ENCODE peak calls at places on chromosome 9, in seven cellular contexts. X is K562, U is GM12891, F is GM12878, W is H1, P is HepG2, C is SK-N-SH. N is an unnamed sample.

GRCh38 chr9:20361220-20361619 is 261.1 kb downstream of the MLLT3 start:
- DNase-seq in W (no peak), X (no peak), C (no peak), F (no peak), P (no peak), U (no peak), N (no peak)

GRCh38 chr9:1298027-1298426 is 247.9 kb downstream of the DMRT2 start:
- DNase-seq in P (no peak), U (no peak), W (no peak), X (no peak), F (no peak), C (no peak), N (no peak)

GRCh38 chr9:133633681-133633990 is 2.5 kb upstream of the DBH start:
- DNase-seq in C (no peak), U (no peak), F (no peak), P (no peak), W (no peak), X (no peak), N (no peak)

GRCh38 chr9:125587819-125588460 is 119.1 kb downstream of the MAPKAP1 start:
- DNase-seq in F (no peak), W (no peak), C (no peak), X (no peak), U (no peak), P (no peak), N (no peak)

GRCh38 chr9:109329274-109330258 is 8.7 kb upstream of the EPB41L4B start:
- DNase-seq in C (peak), F (no peak), X (no peak), P (peak), U (no peak), W (no peak), N (no peak)

GRCh38 chr9:136671646-136672430 is 9.1 kb downstream of the EGFL7 start:
- DNase-seq in U (peak), X (peak), W (peak), P (no peak), C (peak), F (no peak), N (peak)

GRCh38 chr9:112831281-112831851 is 59.3 kb downstream of the SLC46A2 start:
- DNase-seq in W (no peak), X (no peak), U (no peak), P (no peak), C (no peak), F (no peak), N (no peak)

GRCh38 chr9:91158946-91159345 is 202.8 kb downstream of the AUH start:
- DNase-seq in P (no peak), W (no peak), C (no peak), U (no peak), F (no peak), X (no peak), N (no peak)

GRCh38 chr9:83964973-83965349 is 15.1 kb downstream of the HNRNPK start:
- DNase-seq in W (no peak), F (no peak), U (no peak), X (no peak), P (no peak), C (no peak), N (no peak)

GRCh38 chr9:92140074-92140753 is 25.0 kb upstream of the SPTLC1 start:
- DNase-seq in C (peak), X (peak), U (peak), F (no peak), P (peak), W (peak), N (peak)

GRCh38 chr9:135887585-135888050 is 19.7 kb downstream of the CAMSAP1 start:
- DNase-seq in F (peak), U (peak), W (peak), X (no peak), C (no peak), P (no peak), N (peak)

GRCh38 chr9:34628656-34629491 is at the start of gene ARID3C:
- DNase-seq in U (no peak), X (peak), P (no peak), F (no peak), C (peak), W (peak), N (no peak)

GRCh38 chr9:36151306-36152210 is 15.0 kb downstream of the GLIPR2 start:
- DNase-seq in P (no peak), U (peak), C (no peak), W (no peak), X (no peak), F (peak), N (peak)

GRCh38 chr9:137354845-137355420 is 52.9 kb upstream of the NRARP start:
- DNase-seq in P (no peak), F (no peak), U (no peak), W (no peak), X (no peak), C (no peak), N (no peak)

GRCh38 chr9:6715755-6716643 is 41.8 kb upstream of the KDM4C start:
- DNase-seq in X (no peak), W (no peak), C (peak), P (peak), F (peak), U (no peak), N (peak)

GRCh38 chr9:137084526-137084925 is 2.3 kb upstream of the MAN1B1 start:
- DNase-seq in W (no peak), X (no peak), P (no peak), U (no peak), C (no peak), F (no peak), N (no peak)

GRCh38 chr9:36142510-36143161 is 6.1 kb downstream of the GLIPR2 start:
- DNase-seq in X (peak), F (no peak), P (no peak), W (no peak), C (no peak), U (no peak), N (no peak)

GRCh38 chr9:33510264-33511183 is 13.5 kb upstream of the ANKRD18B start:
- DNase-seq in W (peak), X (peak), C (peak), P (no peak), F (no peak), U (peak), N (no peak)

GRCh38 chr9:100064872-100065581 is 33.8 kb downstream of the ERP44 start:
- DNase-seq in W (no peak), F (no peak), U (no peak), C (no peak), X (no peak), P (no peak), N (no peak)

GRCh38 chr9:91530829-91531228 is 107.2 kb upstream of the NFIL3 start:
- DNase-seq in C (no peak), X (no peak), W (no peak), P (peak), F (no peak), U (no peak), N (no peak)

GRCh38 chr9:7058539-7058938 is 300.8 kb downstream of the KDM4C start:
- DNase-seq in F (no peak), C (no peak), X (no peak), U (no peak), W (no peak), P (no peak), N (no peak)

GRCh38 chr9:89505795-89506385 is 8.0 kb upstream of the SEMA4D start:
- DNase-seq in P (no peak), W (no peak), C (no peak), U (no peak), X (no peak), F (no peak), N (no peak)
- TF ChIP-seq TAF1 in P (no peak), W (no peak), C (no peak), U (no peak), X (no peak), F (no peak), N (no peak)

DNA sequence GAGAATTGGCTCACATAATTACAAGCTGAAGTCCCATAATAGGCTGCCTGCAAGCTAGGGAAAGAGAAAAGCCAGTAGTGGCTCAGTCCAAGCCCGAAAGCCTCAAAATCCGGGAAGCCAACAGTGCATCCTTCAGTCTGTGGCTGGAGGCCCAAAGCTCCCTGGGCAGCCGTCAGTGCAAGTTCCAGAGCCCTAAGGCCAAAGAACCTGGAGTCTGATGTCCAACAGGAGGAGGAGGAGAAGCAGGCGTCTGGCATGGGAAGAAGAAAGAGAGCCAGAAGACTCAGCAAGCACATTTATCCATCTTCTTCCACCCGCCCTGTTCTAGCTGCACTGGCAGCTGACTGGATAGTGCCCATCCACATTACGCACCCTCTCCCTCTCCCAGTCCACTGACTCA is 213.4 kb downstream of the GAS1 start:
- DNase-seq in W (no peak), C (no peak), F (no peak), P (no peak), X (no peak), U (no peak), N (no peak)
- TF ChIP-seq POLR2AphosphoS5 in W (no peak), C (no peak), F (no peak), P (no peak), X (no peak), U (no peak), N (no peak)

GRCh38 chr9:68595868-68596267 is 55.2 kb upstream of the TMEM252 start:
- DNase-seq in F (no peak), P (no peak), W (no peak), X (no peak), C (no peak), U (no peak), N (no peak)
- TF ChIP-seq TAF1 in F (no peak), P (no peak), W (no peak), X (no peak), C (no peak), U (no peak), N (no peak)

GRCh38 chr9:114055061-114055460 is 23.0 kb downstream of the AMBP start:
- DNase-seq in F (no peak), U (no peak), W (peak), P (no peak), C (no peak), X (no peak), N (no peak)

GRCh38 chr9:114056527-114056926 is 21.6 kb downstream of the AMBP start:
- DNase-seq in C (no peak), W (peak), X (no peak), F (no peak), P (no peak), U (no peak), N (no peak)

GRCh38 chr9:114059047-114059803 is 18.9 kb downstream of the AMBP start:
- DNase-seq in F (no peak), X (no peak), W (no peak), C (no peak), P (peak), U (no peak), N (no peak)

GRCh38 chr9:114058688-114059046 is 19.4 kb downstream of the AMBP start:
- DNase-seq in F (no peak), C (no peak), W (peak), P (peak), U (no peak), X (no peak), N (no peak)

GRCh38 chr9:114057161-114057560 is 20.9 kb downstream of the AMBP start:
- DNase-seq in U (no peak), F (no peak), C (no peak), X (no peak), P (no peak), W (no peak), N (no peak)
- TF ChIP-seq POLR2AphosphoS5 in U (no peak), F (no peak), C (no peak), X (no peak), P (no peak), W (no peak), N (no peak)

GRCh38 chr9:121122450-121123032 is 47.8 kb downstream of the CNTRL start:
- DNase-seq in C (no peak), W (no peak), P (no peak), X (peak), U (no peak), F (peak), N (no peak)
- TF ChIP-seq TAF1 in C (no peak), W (no peak), P (no peak), X (no peak), U (no peak), F (no peak), N (no peak)

N was measured in GM12892.